ENCODE peak calls at places on chromosomes 6 and 20, in eight cellular contexts. One of them, this sample, is unnamed.

GRCh38 chr6:97947841-97948240 is 664.8 kb upstream of the MMS22L start:
- DNase-seq in epithelial cell of esophagus: peak
- DNase-seq in iPS-NIHi11: peak
- DNase-seq in HTR-8/SVneo: no peak
- DNase-seq in stimulated activated CD4-positive, alpha-beta T cell treated with anti-CD3 and anti-CD28 coated beads, Interleukin-15, amount 100 ng/mL, for 1 hour: no peak
- DNase-seq in HS-5: peak
- DNase-seq in NB4: no peak
- DNase-seq in Caki2: peak
- DNase-seq in this sample: no peak

GRCh38 chr6:133947302-133947900 is 5.6 kb upstream of the TBPL1 start:
- DNase-seq in epithelial cell of esophagus: no peak
- DNase-seq in iPS-NIHi11: no peak
- DNase-seq in HTR-8/SVneo: no peak
- DNase-seq in stimulated activated CD4-positive, alpha-beta T cell treated with anti-CD3 and anti-CD28 coated beads, Interleukin-15, amount 100 ng/mL, for 1 hour: no peak
- DNase-seq in HS-5: no peak
- DNase-seq in NB4: no peak
- DNase-seq in Caki2: peak
- DNase-seq in this sample: peak

GRCh38 chr20:34475979-34476736 is 40.1 kb upstream of the DYNLRB1 start:
- DNase-seq in epithelial cell of esophagus: peak
- DNase-seq in iPS-NIHi11: peak
- DNase-seq in HTR-8/SVneo: peak
- DNase-seq in stimulated activated CD4-positive, alpha-beta T cell treated with anti-CD3 and anti-CD28 coated beads, Interleukin-15, amount 100 ng/mL, for 1 hour: peak
- DNase-seq in HS-5: no peak
- DNase-seq in NB4: no peak
- DNase-seq in Caki2: peak
- DNase-seq in this sample: no peak

GRCh38 chr6:163709255-163709654 is 294.7 kb downstream of the QKI start:
- DNase-seq in epithelial cell of esophagus: no peak
- DNase-seq in iPS-NIHi11: no peak
- DNase-seq in HTR-8/SVneo: no peak
- DNase-seq in stimulated activated CD4-positive, alpha-beta T cell treated with anti-CD3 and anti-CD28 coated beads, Interleukin-15, amount 100 ng/mL, for 1 hour: no peak
- DNase-seq in HS-5: no peak
- DNase-seq in NB4: no peak
- DNase-seq in Caki2: no peak
- DNase-seq in this sample: no peak

GRCh38 chr6:11806561-11807317 is 28.1 kb upstream of the ADTRP start:
- DNase-seq in epithelial cell of esophagus: peak
- DNase-seq in iPS-NIHi11: no peak
- DNase-seq in HTR-8/SVneo: no peak
- DNase-seq in stimulated activated CD4-positive, alpha-beta T cell treated with anti-CD3 and anti-CD28 coated beads, Interleukin-15, amount 100 ng/mL, for 1 hour: no peak
- DNase-seq in HS-5: no peak
- DNase-seq in NB4: no peak
- DNase-seq in Caki2: no peak
- DNase-seq in this sample: no peak

GRCh38 chr6:25694366-25694765 is 42.4 kb downstream of the SCGN start:
- DNase-seq in epithelial cell of esophagus: no peak
- DNase-seq in iPS-NIHi11: no peak
- DNase-seq in HTR-8/SVneo: no peak
- DNase-seq in stimulated activated CD4-positive, alpha-beta T cell treated with anti-CD3 and anti-CD28 coated beads, Interleukin-15, amount 100 ng/mL, for 1 hour: no peak
- DNase-seq in HS-5: peak
- DNase-seq in NB4: no peak
- DNase-seq in Caki2: no peak
- DNase-seq in this sample: no peak

GRCh38 chr6:63636516-63636968 is 940 bp downstream of the PHF3 start:
- DNase-seq in epithelial cell of esophagus: peak
- DNase-seq in iPS-NIHi11: peak
- DNase-seq in HTR-8/SVneo: no peak
- DNase-seq in stimulated activated CD4-positive, alpha-beta T cell treated with anti-CD3 and anti-CD28 coated beads, Interleukin-15, amount 100 ng/mL, for 1 hour: peak
- DNase-seq in HS-5: no peak
- DNase-seq in NB4: no peak
- DNase-seq in Caki2: peak
- DNase-seq in this sample: peak

GRCh38 chr20:51183443-51183842 is 160.5 kb upstream of the KCNG1 start:
- DNase-seq in epithelial cell of esophagus: no peak
- DNase-seq in iPS-NIHi11: no peak
- DNase-seq in HTR-8/SVneo: peak
- DNase-seq in stimulated activated CD4-positive, alpha-beta T cell treated with anti-CD3 and anti-CD28 coated beads, Interleukin-15, amount 100 ng/mL, for 1 hour: no peak
- DNase-seq in HS-5: peak
- DNase-seq in NB4: peak
- DNase-seq in Caki2: no peak
- DNase-seq in this sample: no peak

GRCh38 chr6:39214120-39214813 is 15.0 kb downstream of the KCNK5 start:
- DNase-seq in epithelial cell of esophagus: no peak
- DNase-seq in iPS-NIHi11: no peak
- DNase-seq in HTR-8/SVneo: no peak
- DNase-seq in stimulated activated CD4-positive, alpha-beta T cell treated with anti-CD3 and anti-CD28 coated beads, Interleukin-15, amount 100 ng/mL, for 1 hour: no peak
- DNase-seq in HS-5: no peak
- DNase-seq in NB4: no peak
- DNase-seq in Caki2: peak
- DNase-seq in this sample: no peak

GRCh38 chr20:34215711-34216381 is 25.4 kb upstream of the ASIP start:
- DNase-seq in epithelial cell of esophagus: peak
- DNase-seq in iPS-NIHi11: peak
- DNase-seq in HTR-8/SVneo: peak
- DNase-seq in stimulated activated CD4-positive, alpha-beta T cell treated with anti-CD3 and anti-CD28 coated beads, Interleukin-15, amount 100 ng/mL, for 1 hour: peak
- DNase-seq in HS-5: no peak
- DNase-seq in NB4: peak
- DNase-seq in Caki2: peak
- DNase-seq in this sample: peak

GRCh38 chr6:7628915-7629314 is 38.9 kb downstream of the SNRNP48 start:
- DNase-seq in epithelial cell of esophagus: no peak
- DNase-seq in iPS-NIHi11: no peak
- DNase-seq in HTR-8/SVneo: no peak
- DNase-seq in stimulated activated CD4-positive, alpha-beta T cell treated with anti-CD3 and anti-CD28 coated beads, Interleukin-15, amount 100 ng/mL, for 1 hour: no peak
- DNase-seq in HS-5: no peak
- DNase-seq in NB4: no peak
- DNase-seq in Caki2: no peak
- DNase-seq in this sample: no peak

GRCh38 chr6:1390805-1391511 is 1.6 kb downstream of the FOXF2 start:
- DNase-seq in epithelial cell of esophagus: peak
- DNase-seq in iPS-NIHi11: no peak
- DNase-seq in HTR-8/SVneo: no peak
- DNase-seq in stimulated activated CD4-positive, alpha-beta T cell treated with anti-CD3 and anti-CD28 coated beads, Interleukin-15, amount 100 ng/mL, for 1 hour: no peak
- DNase-seq in HS-5: no peak
- DNase-seq in NB4: no peak
- DNase-seq in Caki2: no peak
- DNase-seq in this sample: no peak

GRCh38 chr6:167079853-167080297 is 43.0 kb upstream of the CCR6 start:
- DNase-seq in epithelial cell of esophagus: no peak
- DNase-seq in iPS-NIHi11: no peak
- DNase-seq in HTR-8/SVneo: no peak
- DNase-seq in stimulated activated CD4-positive, alpha-beta T cell treated with anti-CD3 and anti-CD28 coated beads, Interleukin-15, amount 100 ng/mL, for 1 hour: peak
- DNase-seq in HS-5: no peak
- DNase-seq in NB4: no peak
- DNase-seq in Caki2: no peak
- DNase-seq in this sample: no peak

GRCh38 chr20:34437330-34437986 is 74.4 kb downstream of the ITCH start:
- DNase-seq in epithelial cell of esophagus: no peak
- DNase-seq in iPS-NIHi11: no peak
- DNase-seq in HTR-8/SVneo: no peak
- DNase-seq in stimulated activated CD4-positive, alpha-beta T cell treated with anti-CD3 and anti-CD28 coated beads, Interleukin-15, amount 100 ng/mL, for 1 hour: no peak
- DNase-seq in HS-5: no peak
- DNase-seq in NB4: no peak
- DNase-seq in Caki2: no peak
- DNase-seq in this sample: no peak

GRCh38 chr6:93293399-93294271 is 125.7 kb downstream of the EPHA7 start:
- DNase-seq in epithelial cell of esophagus: no peak
- DNase-seq in iPS-NIHi11: no peak
- DNase-seq in HTR-8/SVneo: no peak
- DNase-seq in stimulated activated CD4-positive, alpha-beta T cell treated with anti-CD3 and anti-CD28 coated beads, Interleukin-15, amount 100 ng/mL, for 1 hour: no peak
- DNase-seq in HS-5: no peak
- DNase-seq in NB4: no peak
- DNase-seq in Caki2: no peak
- DNase-seq in this sample: peak

GRCh38 chr6:18147160-18147559 is 7.7 kb downstream of the TPMT start:
- DNase-seq in epithelial cell of esophagus: peak
- DNase-seq in iPS-NIHi11: no peak
- DNase-seq in HTR-8/SVneo: no peak
- DNase-seq in stimulated activated CD4-positive, alpha-beta T cell treated with anti-CD3 and anti-CD28 coated beads, Interleukin-15, amount 100 ng/mL, for 1 hour: no peak
- DNase-seq in HS-5: no peak
- DNase-seq in NB4: no peak
- DNase-seq in Caki2: peak
- DNase-seq in this sample: no peak

GRCh38 chr6:39357998-39358686 is 35.6 kb upstream of the KCNK16 start:
- DNase-seq in epithelial cell of esophagus: peak
- DNase-seq in iPS-NIHi11: no peak
- DNase-seq in HTR-8/SVneo: no peak
- DNase-seq in stimulated activated CD4-positive, alpha-beta T cell treated with anti-CD3 and anti-CD28 coated beads, Interleukin-15, amount 100 ng/mL, for 1 hour: no peak
- DNase-seq in HS-5: peak
- DNase-seq in NB4: no peak
- DNase-seq in Caki2: no peak
- DNase-seq in this sample: no peak

GRCh38 chr6:143700684-143701342 is 23.0 kb downstream of the PHACTR2 start:
- DNase-seq in epithelial cell of esophagus: no peak
- DNase-seq in iPS-NIHi11: no peak
- DNase-seq in HTR-8/SVneo: no peak
- DNase-seq in stimulated activated CD4-positive, alpha-beta T cell treated with anti-CD3 and anti-CD28 coated beads, Interleukin-15, amount 100 ng/mL, for 1 hour: no peak
- DNase-seq in HS-5: no peak
- DNase-seq in NB4: no peak
- DNase-seq in Caki2: no peak
- DNase-seq in this sample: no peak

GRCh38 chr6:134721095-134721400 is 228.9 kb downstream of the ALDH8A1 start:
- DNase-seq in epithelial cell of esophagus: no peak
- DNase-seq in iPS-NIHi11: no peak
- DNase-seq in HTR-8/SVneo: no peak
- DNase-seq in stimulated activated CD4-positive, alpha-beta T cell treated with anti-CD3 and anti-CD28 coated beads, Interleukin-15, amount 100 ng/mL, for 1 hour: no peak
- DNase-seq in HS-5: no peak
- DNase-seq in NB4: no peak
- DNase-seq in Caki2: no peak
- DNase-seq in this sample: no peak

GRCh38 chr20:52192296-52193007 is 873 bp upstream of the ZFP64 start:
- DNase-seq in epithelial cell of esophagus: no peak
- DNase-seq in iPS-NIHi11: peak
- DNase-seq in HTR-8/SVneo: peak
- DNase-seq in stimulated activated CD4-positive, alpha-beta T cell treated with anti-CD3 and anti-CD28 coated beads, Interleukin-15, amount 100 ng/mL, for 1 hour: no peak
- DNase-seq in HS-5: no peak
- DNase-seq in NB4: peak
- DNase-seq in Caki2: peak
- DNase-seq in this sample: peak

GRCh38 chr6:15653581-15653980 is 9.2 kb downstream of the DTNBP1 start:
- DNase-seq in epithelial cell of esophagus: no peak
- DNase-seq in iPS-NIHi11: no peak
- DNase-seq in HTR-8/SVneo: no peak
- DNase-seq in stimulated activated CD4-positive, alpha-beta T cell treated with anti-CD3 and anti-CD28 coated beads, Interleukin-15, amount 100 ng/mL, for 1 hour: no peak
- DNase-seq in HS-5: no peak
- DNase-seq in NB4: no peak
- DNase-seq in Caki2: no peak
- DNase-seq in this sample: no peak

GRCh38 chr20:57779401-57780003 is 69.7 kb upstream of the PMEPA1 start:
- DNase-seq in epithelial cell of esophagus: peak
- DNase-seq in iPS-NIHi11: peak
- DNase-seq in HTR-8/SVneo: no peak
- DNase-seq in stimulated activated CD4-positive, alpha-beta T cell treated with anti-CD3 and anti-CD28 coated beads, Interleukin-15, amount 100 ng/mL, for 1 hour: no peak
- DNase-seq in HS-5: no peak
- DNase-seq in NB4: no peak
- DNase-seq in Caki2: peak
- DNase-seq in this sample: no peak

GRCh38 chr6:149484733-149485700 is at the start of gene ZC3H12D:
- DNase-seq in epithelial cell of esophagus: no peak
- DNase-seq in iPS-NIHi11: peak
- DNase-seq in HTR-8/SVneo: no peak
- DNase-seq in stimulated activated CD4-positive, alpha-beta T cell treated with anti-CD3 and anti-CD28 coated beads, Interleukin-15, amount 100 ng/mL, for 1 hour: peak
- DNase-seq in HS-5: no peak
- DNase-seq in NB4: peak
- DNase-seq in Caki2: peak
- DNase-seq in this sample: no peak

GRCh38 chr6:69791065-69791471 is 5.7 kb downstream of the LMBRD1 start:
- DNase-seq in epithelial cell of esophagus: peak
- DNase-seq in iPS-NIHi11: no peak
- DNase-seq in HTR-8/SVneo: no peak
- DNase-seq in stimulated activated CD4-positive, alpha-beta T cell treated with anti-CD3 and anti-CD28 coated beads, Interleukin-15, amount 100 ng/mL, for 1 hour: no peak
- DNase-seq in HS-5: no peak
- DNase-seq in NB4: no peak
- DNase-seq in Caki2: peak
- DNase-seq in this sample: no peak

GRCh38 chr6:3841711-3842565 is 7.2 kb upstream of the FAM50B start:
- DNase-seq in epithelial cell of esophagus: peak
- DNase-seq in iPS-NIHi11: no peak
- DNase-seq in HTR-8/SVneo: no peak
- DNase-seq in stimulated activated CD4-positive, alpha-beta T cell treated with anti-CD3 and anti-CD28 coated beads, Interleukin-15, amount 100 ng/mL, for 1 hour: no peak
- DNase-seq in HS-5: no peak
- DNase-seq in NB4: no peak
- DNase-seq in Caki2: no peak
- DNase-seq in this sample: no peak

GRCh38 chr6:156282087-156282486 is 495.1 kb upstream of the ARID1B start:
- DNase-seq in epithelial cell of esophagus: no peak
- DNase-seq in iPS-NIHi11: no peak
- DNase-seq in HTR-8/SVneo: no peak
- DNase-seq in stimulated activated CD4-positive, alpha-beta T cell treated with anti-CD3 and anti-CD28 coated beads, Interleukin-15, amount 100 ng/mL, for 1 hour: no peak
- DNase-seq in HS-5: no peak
- DNase-seq in NB4: no peak
- DNase-seq in Caki2: no peak
- DNase-seq in this sample: no peak

GRCh38 chr6:158152659-158153058 is 15.4 kb downstream of the SERAC1 start:
- DNase-seq in epithelial cell of esophagus: peak
- DNase-seq in iPS-NIHi11: no peak
- DNase-seq in HTR-8/SVneo: no peak
- DNase-seq in stimulated activated CD4-positive, alpha-beta T cell treated with anti-CD3 and anti-CD28 coated beads, Interleukin-15, amount 100 ng/mL, for 1 hour: no peak
- DNase-seq in HS-5: no peak
- DNase-seq in NB4: no peak
- DNase-seq in Caki2: no peak
- DNase-seq in this sample: no peak

GRCh38 chr20:63188159-63188442 is 27.8 kb downstream of the YTHDF1 start:
- DNase-seq in epithelial cell of esophagus: no peak
- DNase-seq in iPS-NIHi11: no peak
- DNase-seq in HTR-8/SVneo: no peak
- DNase-seq in stimulated activated CD4-positive, alpha-beta T cell treated with anti-CD3 and anti-CD28 coated beads, Interleukin-15, amount 100 ng/mL, for 1 hour: no peak
- DNase-seq in HS-5: no peak
- DNase-seq in NB4: no peak
- DNase-seq in Caki2: no peak
- DNase-seq in this sample: no peak